ENCODE peak calls at places on chromosomes 5 and 9, in eight cellular contexts. Q is Calu3, X is neural progenitor cell, S is AG04449, J is GM12865, T is stomach, V is sigmoid colon, D is lower lobe of right lung. W is an unnamed sample.

GRCh38 chr5:128163991-128164390 is 80.4 kb downstream of the SLC12A2 start:
- DNase-seq in Q (no peak), X (no peak), S (peak), J (no peak), T (no peak), V (no peak), D (no peak), W (no peak)

GRCh38 chr9:93010696-93011095 is 47.8 kb upstream of the SUSD3 start:
- DNase-seq in Q (no peak), X (peak), S (no peak), J (no peak), T (no peak), V (no peak), D (no peak), W (no peak)

GRCh38 chr9:130927995-130928900 is 10.8 kb downstream of the FIBCD1 start:
- DNase-seq in Q (peak), X (no peak), S (no peak), J (peak), T (peak), V (no peak), D (no peak), W (peak)

GRCh38 chr5:124806026-124806856 is 59.8 kb upstream of the ZNF608 start:
- DNase-seq in Q (peak), X (peak), S (peak), J (no peak), T (peak), V (peak), D (peak), W (no peak)

GRCh38 chr9:136566553-136566895 is 20.7 kb upstream of the NOTCH1 start:
- DNase-seq in Q (no peak), X (no peak), S (no peak), J (no peak), T (no peak), V (no peak), D (no peak), W (no peak)

GRCh38 chr5:179614745-179615144 is 8.7 kb downstream of the HNRNPH1 start:
- DNase-seq in Q (no peak), X (no peak), S (no peak), J (no peak), T (no peak), V (peak), D (no peak), W (no peak)

GRCh38 chr5:34053571-34054271 is 10.7 kb upstream of the C1QTNF3 start:
- DNase-seq in Q (no peak), X (peak), S (no peak), J (no peak), T (no peak), V (no peak), D (no peak), W (no peak)

GRCh38 chr5:59173568-59173967 is 590.7 kb downstream of the RAB3C start:
- DNase-seq in Q (no peak), X (no peak), S (no peak), J (no peak), T (no peak), V (no peak), D (no peak), W (no peak)

GRCh38 chr5:144394036-144394435 is 223.4 kb downstream of the KCTD16 start:
- DNase-seq in Q (no peak), X (no peak), S (no peak), J (no peak), T (no peak), V (no peak), D (no peak), W (no peak)

GRCh38 chr9:136808781-136809158 is 1.0 kb downstream of the RABL6 start:
- DNase-seq in Q (no peak), X (peak), S (no peak), J (no peak), T (no peak), V (no peak), D (peak), W (no peak)

GRCh38 chr9:25260056-25260455 is 418.2 kb downstream of the TUSC1 start:
- DNase-seq in Q (no peak), X (no peak), S (no peak), J (no peak), T (no peak), V (no peak), D (no peak), W (no peak)

GRCh38 chr9:25261445-25261844 is 416.8 kb downstream of the TUSC1 start:
- DNase-seq in Q (no peak), X (no peak), S (no peak), J (no peak), T (no peak), V (no peak), D (no peak), W (no peak)
- TF ChIP-seq CTCF in Q (no peak), X (no peak), S (no peak), J (no peak), T (no peak), V (no peak), D (no peak), W (no peak)

DNA sequence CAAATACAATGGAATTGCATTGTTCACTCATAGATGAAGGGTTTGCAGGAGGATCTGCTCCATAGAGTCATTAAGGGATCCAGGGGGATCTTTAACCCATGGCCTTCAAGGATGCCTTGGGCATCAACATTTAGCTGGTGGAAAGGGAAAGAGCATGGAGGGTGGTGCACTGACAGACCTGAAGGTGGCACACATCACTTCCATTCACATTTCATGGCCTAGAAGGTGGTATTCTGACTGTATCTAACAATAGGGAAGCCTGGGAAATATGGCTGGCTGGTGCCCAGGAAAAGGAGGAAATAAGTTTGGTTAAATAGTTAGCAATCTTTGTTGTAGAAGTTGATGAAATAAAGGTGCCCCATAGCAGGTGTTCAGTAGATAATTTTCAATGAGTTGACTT is 230.2 kb downstream of the CD180 start:
- DNase-seq in Q (no peak), X (no peak), S (no peak), J (no peak), T (no peak), V (no peak), D (no peak), W (no peak)
- TF ChIP-seq CTCF in Q (no peak), X (no peak), S (no peak), J (no peak), T (no peak), V (no peak), D (no peak), W (no peak)

GRCh38 chr5:141182248-141182647 is at the start of gene PCDHB16:
- DNase-seq in Q (no peak), X (peak), S (no peak), J (peak), T (no peak), V (peak), D (no peak), W (no peak)
- TF ChIP-seq CTCF in Q (no peak), X (peak), S (no peak), J (no peak), T (no peak), V (no peak), D (peak), W (no peak)

DNA sequence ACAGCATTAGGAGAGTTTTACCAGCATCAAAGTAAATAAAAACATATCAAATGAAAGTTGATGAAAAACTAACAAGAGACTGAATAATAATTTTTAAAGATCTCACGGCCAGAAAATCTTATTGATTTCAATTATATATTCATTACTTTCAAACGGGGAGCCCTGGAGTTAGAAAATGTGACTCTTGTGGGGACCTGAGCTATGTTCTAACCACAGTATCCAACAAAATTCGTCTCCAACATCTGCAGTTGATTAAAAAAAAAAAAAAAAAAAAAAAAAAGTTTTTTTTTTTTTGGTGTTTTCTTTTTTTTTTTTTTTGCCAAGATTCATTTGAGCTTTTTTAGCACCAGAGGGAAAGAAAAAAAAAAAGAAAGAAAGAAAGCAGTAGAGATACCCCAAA is 144.3 kb upstream of the PIK3R1 start:
- DNase-seq in Q (no peak), X (no peak), S (no peak), J (no peak), T (no peak), V (no peak), D (no peak), W (no peak)
- TF ChIP-seq CTCF in Q (no peak), X (no peak), S (no peak), J (no peak), T (no peak), V (no peak), D (no peak), W (no peak)

GRCh38 chr5:174186096-174186495 is 140.6 kb downstream of the NSG2 start:
- DNase-seq in Q (no peak), X (no peak), S (no peak), J (no peak), T (no peak), V (no peak), D (no peak), W (no peak)
- TF ChIP-seq CTCF in Q (no peak), X (no peak), S (no peak), J (no peak), T (no peak), V (no peak), D (no peak), W (no peak)

GRCh38 chr5:62206150-62206829 is 99.7 kb upstream of the KIF2A start:
- DNase-seq in Q (peak), X (peak), S (no peak), J (peak), T (no peak), V (no peak), D (no peak), W (no peak)
- TF ChIP-seq CTCF in Q (no peak), X (peak), S (no peak), J (no peak), T (no peak), V (no peak), D (no peak), W (no peak)

W was measured in GM10248.